ENCODE peak calls at places on chromosomes 1 and 21, in five cellular contexts. V, L, X, E and T are unnamed samples.

GRCh38 chr1:157960773-157961172 is 32.7 kb upstream of the KIRREL1 start:
- DNase-seq in L (no peak), V (no peak), E (peak), X (no peak), T (no peak)

GRCh38 chr1:223226271-223226670 is 83.2 kb upstream of the TLR5 start:
- DNase-seq in V (no peak), X (no peak), L (no peak), E (no peak), T (no peak)

GRCh38 chr21:27532081-27532480 is 565.2 kb upstream of the ADAMTS5 start:
- DNase-seq in V (peak), X (peak), L (no peak), E (peak), T (no peak)

GRCh38 chr1:10694633-10695627 is 101.5 kb downstream of the CASZ1 start:
- DNase-seq in X (peak), V (peak), E (peak), L (peak), T (peak)

GRCh38 chr1:198713081-198713480 is 74.2 kb downstream of the PTPRC start:
- DNase-seq in V (peak), L (no peak), E (peak), X (peak), T (no peak)

GRCh38 chr1:70909262-70909817 is 138.3 kb downstream of the PTGER3 start:
- DNase-seq in V (no peak), L (no peak), E (no peak), X (no peak), T (no peak)

GRCh38 chr1:90726716-90727480 is 9.8 kb upstream of the BARHL2 start:
- DNase-seq in E (no peak), X (no peak), L (no peak), V (no peak), T (peak)

GRCh38 chr1:153805042-153805745 is 30.0 kb downstream of the SLC27A3 start:
- DNase-seq in L (peak), V (peak), E (peak), X (peak), T (peak)

GRCh38 chr1:201597551-201598230 is 58.8 kb downstream of the NAV1 start:
- DNase-seq in L (no peak), E (peak), X (peak), V (no peak), T (no peak)

DNA sequence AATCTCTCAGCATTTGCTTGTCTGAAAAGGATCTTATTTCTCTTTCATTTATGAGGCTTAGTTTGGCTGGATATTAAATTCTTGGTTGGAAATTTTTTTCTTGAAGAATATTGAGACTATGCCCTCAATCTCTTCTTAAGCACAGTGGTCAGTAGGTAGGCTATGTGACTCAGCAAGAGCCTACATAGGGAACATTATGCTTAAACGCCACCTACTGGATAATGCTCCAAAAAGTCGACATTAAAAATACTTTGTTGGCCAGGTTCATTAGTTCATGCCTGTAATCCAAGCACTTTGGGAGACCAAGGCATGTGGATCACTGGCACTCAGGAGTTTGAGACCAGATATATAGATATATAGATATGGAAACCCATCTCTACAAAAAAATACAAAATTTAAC is 678.0 kb upstream of the USP24 start:
- DNase-seq in E (peak), V (peak), L (peak), X (peak), T (no peak)
- TF ChIP-seq CTCF in E (peak), V (peak), L (peak), X (peak), T (peak)

GRCh38 chr1:204961765-204962419 is 81.1 kb upstream of the CNTN2 start:
- DNase-seq in L (no peak), E (no peak), X (no peak), V (no peak), T (no peak)
- TF ChIP-seq CTCF in L (no peak), E (peak), X (no peak), V (no peak), T (no peak)

DNA sequence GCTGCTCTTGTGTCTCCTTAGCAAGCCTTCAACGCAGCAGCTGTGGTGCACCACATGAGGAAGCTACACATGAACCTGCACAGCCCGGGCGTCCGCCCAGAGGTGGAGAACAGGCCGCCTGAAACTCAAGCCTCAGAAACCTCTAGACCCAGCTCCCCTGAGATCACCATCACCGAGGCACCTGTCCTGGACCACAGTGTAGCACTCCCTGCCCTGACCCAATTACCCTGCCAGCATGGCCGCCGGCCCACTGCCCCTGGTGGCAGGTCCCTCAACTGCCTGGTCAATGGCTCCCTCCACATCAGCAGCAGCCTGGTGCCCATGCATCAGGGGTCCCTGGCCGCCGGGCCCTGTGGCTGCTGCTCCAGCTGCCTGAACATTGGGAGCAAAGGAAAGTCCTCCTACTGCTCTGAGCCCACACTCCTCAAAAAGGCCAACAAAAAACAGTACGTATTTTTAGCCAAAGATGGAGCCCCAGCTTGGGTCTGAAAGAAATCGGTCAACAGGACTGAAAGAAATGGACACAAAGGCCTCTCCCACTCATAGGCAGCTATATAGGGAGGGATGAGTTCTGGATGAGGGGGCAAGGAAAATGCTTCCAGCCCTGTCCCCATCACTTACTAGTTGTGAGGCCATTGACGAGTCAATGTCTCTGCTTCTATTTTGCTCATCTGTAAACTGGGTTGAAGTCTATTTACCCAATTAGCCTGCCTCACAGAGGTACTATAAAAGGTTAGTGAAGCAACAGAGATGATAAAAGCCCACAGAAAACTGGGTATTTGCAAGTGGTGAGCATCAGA is 28.5 kb downstream of the CAMK1G start:
- DNase-seq in V (no peak), L (peak), E (no peak), X (peak), T (peak)
- TF ChIP-seq CTCF in V (no peak), L (peak), E (peak), X (peak), T (no peak)

DNA sequence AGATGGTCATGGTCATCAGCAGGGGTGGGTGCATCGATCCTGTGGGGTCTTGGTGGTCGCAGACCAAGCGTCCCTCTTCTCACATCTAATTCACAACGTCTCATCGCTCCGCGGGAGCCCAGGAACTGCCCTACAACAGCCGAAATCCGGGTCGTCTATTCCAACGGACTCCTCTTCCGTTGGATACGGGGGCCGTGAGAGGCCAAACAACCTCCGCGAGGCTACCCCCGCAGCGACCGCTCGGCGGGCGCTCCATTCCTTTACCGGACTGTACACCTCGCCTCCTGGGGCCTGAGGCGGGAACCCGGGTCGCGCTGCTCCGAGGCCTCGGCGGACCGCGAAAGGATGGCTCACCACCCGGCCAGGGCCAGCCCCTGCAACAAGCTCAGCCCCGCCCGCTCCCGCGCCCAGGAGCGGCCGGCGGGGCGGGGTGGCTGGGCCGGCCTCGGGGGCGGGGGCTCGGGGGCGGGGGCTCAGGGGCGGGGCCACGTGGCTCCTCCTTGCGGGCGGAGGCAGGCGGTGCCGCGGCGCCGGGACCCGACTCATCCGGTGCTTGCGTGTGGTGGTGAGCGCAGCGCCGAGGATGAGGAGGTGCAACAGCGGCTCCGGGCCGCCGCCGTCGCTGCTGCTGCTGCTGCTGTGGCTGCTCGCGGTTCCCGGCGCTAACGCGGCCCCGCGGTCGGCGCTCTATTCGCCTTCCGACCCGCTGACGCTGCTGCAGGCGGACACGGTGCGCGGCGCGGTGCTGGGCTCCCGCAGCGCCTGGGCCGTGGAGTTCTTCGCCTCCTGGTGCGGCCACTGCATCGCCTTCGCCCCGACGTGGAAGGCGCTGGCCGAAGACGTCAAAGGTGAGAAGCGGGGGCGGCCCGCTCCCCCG is at the start of gene QSOX1:
- DNase-seq in L (peak), X (peak), E (peak), V (peak), T (peak)
- TF ChIP-seq CTCF in L (no peak), X (no peak), E (no peak), V (no peak), T (no peak)

DNA sequence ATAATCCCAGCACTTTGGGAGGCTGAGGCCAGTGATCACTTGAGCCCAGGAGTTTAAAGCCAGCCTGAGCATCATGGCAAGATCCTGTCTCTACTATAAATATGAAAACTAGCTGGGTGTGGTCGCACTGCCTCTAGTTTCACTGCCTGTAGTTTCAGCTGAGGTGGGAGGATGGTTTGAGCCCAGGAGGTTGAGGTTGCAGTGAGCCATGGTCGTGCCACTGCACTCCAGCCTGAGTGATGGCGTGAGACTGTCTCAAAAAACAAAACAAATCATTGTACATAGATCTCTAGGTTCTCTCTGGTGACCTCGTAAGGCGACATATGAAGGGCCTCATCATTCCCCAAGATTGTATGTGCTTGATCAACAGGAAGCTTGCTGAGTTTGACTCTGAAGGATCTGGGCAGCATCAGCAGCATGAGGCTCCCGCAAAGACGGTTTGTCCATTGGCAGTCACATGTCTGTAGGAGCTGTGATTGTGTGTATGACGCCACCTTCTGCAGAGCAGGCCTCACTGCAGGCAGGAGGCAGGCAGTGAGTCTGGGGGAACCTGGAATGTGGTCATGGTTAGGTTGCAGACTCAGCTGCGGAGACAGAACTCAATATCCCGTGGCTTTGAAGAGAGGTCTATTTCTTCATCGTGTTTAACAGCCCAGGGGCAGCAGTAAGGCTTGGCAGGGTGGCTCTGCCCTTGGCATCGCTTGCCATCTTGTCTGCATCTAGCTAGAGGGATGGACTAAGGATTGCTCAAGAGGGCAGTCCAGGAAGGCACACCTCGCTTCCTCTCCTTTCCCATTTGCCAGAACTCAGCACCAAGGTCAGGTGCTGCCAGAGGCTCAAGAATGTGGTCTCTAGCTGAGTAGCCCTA is 13.9 kb downstream of the ATP5PO start:
- DNase-seq in V (peak), X (peak), E (peak), L (peak), T (no peak)
- TF ChIP-seq CTCF in V (peak), X (peak), E (peak), L (peak), T (peak)

GRCh38 chr1:13697738-13698137 is 2.2 kb upstream of the PRDM2 start:
- DNase-seq in E (peak), X (no peak), V (no peak), L (peak), T (no peak)
- TF ChIP-seq CTCF in E (peak), X (no peak), V (peak), L (no peak), T (no peak)

GRCh38 chr1:41902669-41903068 is 16.1 kb downstream of the HIVEP3 start:
- DNase-seq in E (no peak), L (no peak), V (no peak), X (no peak), T (no peak)

GRCh38 chr1:41901551-41901950 is 17.2 kb downstream of the HIVEP3 start:
- DNase-seq in E (no peak), V (no peak), X (no peak), L (no peak), T (no peak)

GRCh38 chr1:41898191-41898713 is 20.5 kb downstream of the HIVEP3 start:
- DNase-seq in X (peak), V (peak), L (peak), E (peak), T (no peak)

GRCh38 chr1:41902125-41902524 is 16.6 kb downstream of the HIVEP3 start:
- DNase-seq in L (no peak), X (peak), V (peak), E (peak), T (no peak)

GRCh38 chr1:41900611-41901444 is 17.9 kb downstream of the HIVEP3 start:
- DNase-seq in E (peak), V (peak), X (peak), L (no peak), T (no peak)
- TF ChIP-seq CTCF in E (no peak), V (no peak), X (no peak), L (no peak), T (no peak)